ENCODE peak calls at places on chromosomes 16 and 17, in nine cellular contexts. I, J, N, G, Z, E, U, V and Y are unnamed samples.

GRCh38 chr16:54504372-54504771 is 217.8 kb upstream of the IRX3 start:
- DNase-seq in I (no peak), J (no peak), N (no peak), G (no peak), Z (no peak), E (no peak), U (peak; percentile 80), V (no peak), Y (no peak)

GRCh38 chr17:74076446-74076845 is 127.0 kb upstream of the RPL38 start:
- DNase-seq in I (no peak), J (no peak), N (no peak), G (no peak), Z (no peak), E (no peak), U (no peak), V (no peak), Y (no peak)

GRCh38 chr17:41024702-41025101 is 2.3 kb downstream of the KRTAP1-5 start:
- DNase-seq in I (no peak), J (no peak), N (no peak), G (no peak), Z (no peak), E (no peak), U (no peak), V (no peak), Y (no peak)

GRCh38 chr17:81713556-81714411 is 1.7 kb downstream of the SLC25A10 start:
- DNase-seq in I (no peak), J (no peak), N (peak; percentile 83), G (no peak), Z (peak; percentile 68), E (no peak), U (no peak), V (peak; percentile 62), Y (no peak)

GRCh38 chr16:15618392-15618791 is 24.6 kb downstream of the MARF1 start:
- DNase-seq in I (no peak), J (no peak), N (no peak), G (no peak), Z (no peak), E (no peak), U (no peak), V (no peak), Y (no peak)

GRCh38 chr16:49407873-49408565 is 34.4 kb downstream of the C16orf78 start:
- DNase-seq in I (peak; percentile 86), J (peak; percentile 47), N (peak; percentile 83), G (peak; percentile 67), Z (peak; percentile 72), E (peak; percentile 71), U (peak; percentile 86), V (peak; percentile 82), Y (peak; percentile 83)

GRCh38 chr16:11857161-11857560 is 5.8 kb upstream of the RSL1D1 start:
- DNase-seq in I (no peak), J (no peak), N (no peak), G (no peak), Z (no peak), E (no peak), U (no peak), V (no peak), Y (no peak)

GRCh38 chr17:17723354-17724261 is 42.4 kb downstream of the RAI1 start:
- DNase-seq in I (peak; percentile 70), J (no peak), N (no peak), G (peak; percentile 39), Z (no peak), E (peak; percentile 41), U (peak; percentile 73), V (no peak), Y (peak; percentile 69)